ENCODE peak calls at places on chromosomes 3 and 15, in seven cellular contexts. T, M, O, Q, H, F and P are unnamed samples.

GRCh38 chr3:16476636-16477035 is 36.9 kb downstream of the RFTN1 start:
- DNase-seq in T (no peak), M (no peak), O (no peak), Q (no peak), H (peak; percentile 95), F (no peak), P (no peak)

GRCh38 chr15:67512933-67513714 is 7.8 kb upstream of the C15orf61 start:
- DNase-seq in T (no peak), M (no peak), O (no peak), Q (no peak), H (no peak), F (no peak), P (no peak)

GRCh38 chr15:72890043-72890442 is 106.5 kb upstream of the ADPGK start:
- DNase-seq in T (no peak), M (no peak), O (no peak), Q (no peak), H (no peak), F (no peak), P (no peak)

GRCh38 chr3:17320266-17320665 is 422.2 kb downstream of the TBC1D5 start:
- DNase-seq in T (no peak), M (no peak), O (no peak), Q (no peak), H (no peak), F (no peak), P (no peak)

GRCh38 chr15:77225641-77226040 is 154.7 kb upstream of the TSPAN3 start:
- DNase-seq in T (no peak), M (no peak), O (no peak), Q (no peak), H (no peak), F (no peak), P (no peak)

GRCh38 chr3:4063916-4064592 is 239.1 kb upstream of the SETMAR start:
- DNase-seq in T (no peak), M (no peak), O (no peak), Q (no peak), H (no peak), F (no peak), P (no peak)

GRCh38 chr3:100358413-100358812 is 23.9 kb downstream of the NIT2 start:
- DNase-seq in T (no peak), M (no peak), O (no peak), Q (no peak), H (no peak), F (no peak), P (no peak)

GRCh38 chr3:185549111-185549510 is 3.3 kb downstream of the LIPH start:
- DNase-seq in T (peak; percentile 87), M (no peak), O (no peak), Q (no peak), H (peak; percentile 88), F (no peak), P (no peak)

GRCh38 chr3:104696470-104696869 is 670.2 kb upstream of the ALCAM start:
- DNase-seq in T (no peak), M (no peak), O (no peak), Q (no peak), H (no peak), F (no peak), P (no peak)

GRCh38 chr3:38630070-38630469 is 19.4 kb downstream of the SCN5A start:
- DNase-seq in T (no peak), M (no peak), O (no peak), Q (no peak), H (no peak), F (no peak), P (no peak)

GRCh38 chr3:35744419-35744818 is 105.1 kb downstream of the ARPP21 start:
- DNase-seq in T (no peak), M (no peak), O (no peak), Q (no peak), H (no peak), F (no peak), P (peak; percentile 21)

GRCh38 chr3:124360626-124361025 is 368.7 kb upstream of the ROPN1 start:
- DNase-seq in T (no peak), M (no peak), O (no peak), Q (no peak), H (no peak), F (no peak), P (peak; percentile 15)

GRCh38 chr15:96789999-96790398 is 459.5 kb downstream of the NR2F2 start:
- DNase-seq in T (peak; percentile 15), M (no peak), O (no peak), Q (no peak), H (no peak), F (no peak), P (no peak)

GRCh38 chr15:99954361-99955180 is 221.3 kb upstream of the LYSMD4 start:
- DNase-seq in T (no peak), M (no peak), O (no peak), Q (no peak), H (no peak), F (no peak), P (no peak)

GRCh38 chr3:142663865-142664264 is 60.0 kb upstream of the TRPC1 start:
- DNase-seq in T (no peak), M (no peak), O (no peak), Q (no peak), H (no peak), F (no peak), P (no peak)

GRCh38 chr3:53170325-53171108 is 9.5 kb downstream of the PRKCD start:
- DNase-seq in T (no peak), M (no peak), O (no peak), Q (no peak), H (no peak), F (no peak), P (no peak)

GRCh38 chr15:70199601-70200000 is 101.9 kb upstream of the TLE3 start:
- DNase-seq in T (no peak), M (no peak), O (no peak), Q (no peak), H (no peak), F (no peak), P (no peak)

DNA sequence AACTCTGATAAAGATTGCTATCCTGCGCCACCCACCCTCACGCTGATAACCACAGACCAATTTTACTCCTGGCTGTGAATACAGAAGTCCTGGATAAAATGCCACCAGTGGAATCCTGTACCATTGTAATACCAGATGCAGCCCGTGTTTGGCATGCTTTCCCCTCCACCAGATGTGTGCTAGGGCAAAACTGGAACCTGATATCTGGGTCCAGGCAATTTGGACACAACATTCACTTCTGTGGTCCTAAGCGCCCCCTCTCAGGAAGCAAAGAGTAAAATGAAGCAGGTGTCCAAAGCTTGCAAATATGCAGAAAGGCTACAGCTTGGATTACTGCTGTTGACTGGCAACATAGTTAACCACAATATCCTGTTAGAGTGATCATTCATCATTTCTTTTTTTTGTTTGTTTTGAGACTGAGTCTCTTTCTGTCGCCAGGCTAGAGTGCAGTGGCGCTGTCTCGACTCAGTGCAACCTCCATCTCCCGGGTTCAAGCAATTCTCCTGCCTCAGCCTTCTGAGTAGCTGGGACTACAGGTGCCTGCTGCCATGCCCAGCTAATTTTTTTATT is 32.8 kb downstream of the LOXL1 start:
- DNase-seq in T (no peak), M (no peak), O (no peak), Q (no peak), H (no peak), F (no peak), P (no peak)
- TF ChIP-seq CTCF in T (no peak), M (no peak), O (no peak), Q (no peak), H (no peak), F (no peak), P (no peak)

GRCh38 chr3:71491141-71491752 is 92.3 kb downstream of the FOXP1 start:
- DNase-seq in T (no peak), M (no peak), O (no peak), Q (no peak), H (no peak), F (no peak), P (no peak)
- TF ChIP-seq CTCF in T (no peak), M (no peak), O (no peak), Q (no peak), H (no peak), F (no peak), P (no peak)

GRCh38 chr3:89184596-89184995 is 77.2 kb downstream of the EPHA3 start:
- DNase-seq in T (no peak), M (no peak), O (no peak), Q (no peak), H (no peak), F (no peak), P (no peak)

GRCh38 chr3:89184151-89184550 is 76.7 kb downstream of the EPHA3 start:
- DNase-seq in T (no peak), M (no peak), O (no peak), Q (no peak), H (no peak), F (no peak), P (no peak)

GRCh38 chr3:89186446-89186845 is 79.0 kb downstream of the EPHA3 start:
- DNase-seq in T (no peak), M (no peak), O (no peak), Q (no peak), H (no peak), F (no peak), P (no peak)
- TF ChIP-seq CTCF in T (no peak), M (no peak), O (no peak), Q (no peak), H (no peak), F (no peak), P (no peak)

GRCh38 chr3:82012775-82013174 is 251.3 kb upstream of the GBE1 start:
- DNase-seq in T (no peak), M (no peak), O (no peak), Q (no peak), H (no peak), F (no peak), P (no peak)
- TF ChIP-seq CTCF in T (no peak), M (no peak), O (peak; percentile 13), Q (no peak), H (no peak), F (no peak), P (no peak)

GRCh38 chr3:41065340-41065739 is 134.0 kb upstream of the CTNNB1 start:
- DNase-seq in T (no peak), M (no peak), O (no peak), Q (no peak), H (no peak), F (no peak), P (no peak)

GRCh38 chr3:41064526-41064925 is 134.8 kb upstream of the CTNNB1 start:
- DNase-seq in T (no peak), M (no peak), O (no peak), Q (no peak), H (no peak), F (no peak), P (no peak)

GRCh38 chr3:41064070-41064469 is 135.2 kb upstream of the CTNNB1 start:
- DNase-seq in T (no peak), M (no peak), O (no peak), Q (no peak), H (no peak), F (no peak), P (no peak)

DNA sequence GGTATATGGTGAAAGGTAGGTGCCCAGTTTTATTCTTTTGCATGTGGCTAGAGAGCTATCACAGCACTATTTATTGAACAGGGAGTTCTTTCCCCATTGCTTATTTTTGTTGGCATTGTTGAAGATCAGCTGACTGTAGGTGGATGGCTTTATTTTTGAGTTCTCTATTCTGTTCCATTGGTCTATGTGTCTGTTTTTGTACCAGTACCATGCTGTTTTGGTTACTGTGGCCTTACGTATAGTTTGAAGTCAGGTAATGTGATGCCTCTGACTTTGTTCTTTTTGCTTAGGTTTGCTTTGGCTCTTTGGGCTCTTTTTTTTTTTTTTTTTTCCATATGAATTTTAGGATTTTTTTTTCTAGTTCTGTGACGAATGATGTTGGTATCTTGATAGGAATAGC is 139.2 kb upstream of the CTNNB1 start:
- DNase-seq in T (no peak), M (no peak), O (no peak), Q (no peak), H (no peak), F (no peak), P (no peak)
- TF ChIP-seq CTCF in T (no peak), M (no peak), O (no peak), Q (no peak), H (no peak), F (no peak), P (no peak)